ENCODE peak calls at places on chromosomes 5 and 9, in ten cellular contexts. S is activated CD4-positive, alpha-beta T cell treated with anti-CD3 and anti-CD28 coated beads for 4 hours; N is kidney; L is posterior vena cava; M is GM03348; J is epithelial cell of esophagus; Y is progenitor cell of endocrine pancreas; X is stimulated activated naive B cell treated with anti-CD40 and anti-IgM and Interleukin-4, amounts not matched to agents 10 μg/mL and 1 μg/mL and 100 μg/mL, for 72 hours; E is aorta; B is cardiac muscle cell. U is an unnamed sample.

GRCh38 chr5:80487444-80487828 is 464 bp upstream of the FAM151B start:
- DNase-seq in S (no peak), N (no peak), L (no peak), M (no peak), J (no peak), Y (no peak), X (no peak), E (no peak), B (no peak), U (no peak)

GRCh38 chr5:458547-459353 is 15.8 kb downstream of the EXOC3 start:
- DNase-seq in S (peak), N (peak), L (peak), M (peak), J (peak), Y (no peak), X (peak), E (peak), B (no peak), U (no peak)

GRCh38 chr5:138064526-138064925 is 19.3 kb upstream of the WNT8A start:
- DNase-seq in S (no peak), N (no peak), L (peak), M (peak), J (no peak), Y (no peak), X (no peak), E (no peak), B (peak), U (no peak)

GRCh38 chr5:37771731-37772130 is 68.1 kb downstream of the GDNF start:
- DNase-seq in S (no peak), N (no peak), L (no peak), M (peak), J (peak), Y (no peak), X (no peak), E (no peak), B (peak), U (no peak)

GRCh38 chr5:132819468-132819867 is 6.4 kb downstream of the SOWAHA start:
- DNase-seq in S (no peak), N (no peak), L (no peak), M (no peak), J (no peak), Y (no peak), X (no peak), E (no peak), B (no peak), U (no peak)

GRCh38 chr9:125919565-125919964 is 172.4 kb downstream of the PBX3 start:
- DNase-seq in S (no peak), N (no peak), L (no peak), M (no peak), J (no peak), Y (no peak), X (no peak), E (no peak), B (no peak), U (no peak)

GRCh38 chr9:33943389-33943788 is 105.3 kb downstream of the UBAP2 start:
- DNase-seq in S (no peak), N (no peak), L (no peak), M (no peak), J (no peak), Y (no peak), X (no peak), E (no peak), B (no peak), U (no peak)

GRCh38 chr5:73540192-73540591 is 25.2 kb downstream of the ANKRA2 start:
- DNase-seq in S (no peak), N (no peak), L (no peak), M (peak), J (peak), Y (no peak), X (no peak), E (no peak), B (peak), U (no peak)

GRCh38 chr5:171610053-171610452 is 175.6 kb upstream of the SMIM23 start:
- DNase-seq in S (no peak), N (no peak), L (peak), M (no peak), J (no peak), Y (no peak), X (no peak), E (no peak), B (no peak), U (no peak)

GRCh38 chr9:18849186-18849724 is 183.8 kb downstream of the SAXO1 start:
- DNase-seq in S (no peak), N (no peak), L (no peak), M (no peak), J (no peak), Y (no peak), X (no peak), E (no peak), B (no peak), U (no peak)

U was measured in OCI-M1.